ENCODE peak calls at places on chromosome 17, in five cellular contexts. J, D, Q, I and N are unnamed samples.

GRCh38 chr17:37090941-37091340 is 142.2 kb downstream of the AATF start:
- DNase-seq in J (no peak), D (no peak), Q (no peak), I (no peak), N (no peak)

GRCh38 chr17:9522074-9522473 is 53.5 kb downstream of the STX8 start:
- DNase-seq in J (no peak), D (no peak), Q (no peak), I (peak), N (peak)

GRCh38 chr17:79981090-79981489 is 54.6 kb downstream of the TBC1D16 start:
- DNase-seq in J (no peak), D (no peak), Q (no peak), I (no peak), N (no peak)

GRCh38 chr17:7929158-7930029 is at the start of gene KCNAB3:
- DNase-seq in J (peak), D (no peak), Q (no peak), I (no peak), N (no peak)

GRCh38 chr17:42699415-42699740 is 17.0 kb downstream of the CNTNAP1 start:
- DNase-seq in J (no peak), D (no peak), Q (no peak), I (no peak), N (no peak)

GRCh38 chr17:41267711-41268110 is 2.5 kb downstream of the KRTAP9-6 start:
- DNase-seq in J (no peak), D (no peak), Q (no peak), I (no peak), N (no peak)

GRCh38 chr17:35586569-35587073 is 501 bp upstream of the AP2B1 start:
- DNase-seq in J (no peak), D (no peak), Q (no peak), I (no peak), N (no peak)

GRCh38 chr17:835263-835662 is 53.1 kb downstream of the MRM3 start:
- DNase-seq in J (no peak), D (no peak), Q (no peak), I (no peak), N (no peak)

GRCh38 chr17:82795615-82796014 is 43.8 kb downstream of the TBCD start:
- DNase-seq in J (no peak), D (peak), Q (peak), I (no peak), N (no peak)

GRCh38 chr17:71441098-71441497 is 679.7 kb upstream of the SOX9 start:
- DNase-seq in J (no peak), D (no peak), Q (no peak), I (peak), N (no peak)

GRCh38 chr17:3968886-3969524 is 4.8 kb upstream of the ATP2A3 start:
- DNase-seq in J (no peak), D (no peak), Q (no peak), I (no peak), N (no peak)

GRCh38 chr17:50909765-50910661 is 43.9 kb upstream of the TOB1 start:
- DNase-seq in J (peak), D (no peak), Q (no peak), I (peak), N (no peak)